ENCODE peak calls at places on chromosomes 1 and 21, in six cellular contexts. G is adrenal gland, T is esophagus squamous epithelium, I is endothelial cell of umbilical vein, J is K562, U is IMR-90. Y is an unnamed sample. For H3K4me1, the result is how much of the 10 kb centered on the place peaks cover.

GRCh38 chr1:183353597-183353996 is 64.6 kb downstream of the NMNAT2 start:
- DNase-seq in T (no peak), J (no peak), U (no peak), G (no peak), I (no peak), Y (no peak)

GRCh38 chr1:223547316-223548114 is 118.0 kb downstream of the CAPN8 start:
- DNase-seq in J (no peak), T (no peak), G (no peak), U (no peak), I (no peak), Y (no peak)

GRCh38 chr1:30735124-30735523 is 11.7 kb upstream of the MATN1 start:
- DNase-seq in T (no peak), I (no peak), G (no peak), J (no peak), U (no peak), Y (peak)

GRCh38 chr1:94109478-94109877 is 11.5 kb downstream of the ABCA4 start:
- DNase-seq in T (no peak), I (no peak), J (no peak), U (no peak), G (no peak), Y (no peak)

GRCh38 chr1:233445737-233446136 is 118.2 kb downstream of the MAP3K21 start:
- DNase-seq in I (no peak), T (no peak), J (no peak), U (no peak), G (no peak), Y (no peak)

GRCh38 chr1:218524526-218524925 is 179.4 kb downstream of the TGFB2 start:
- DNase-seq in T (no peak), I (no peak), G (no peak), U (peak), J (no peak), Y (peak)

GRCh38 chr1:217140041-217140901 is 417.0 kb upstream of the ESRRG start:
- DNase-seq in I (no peak), J (no peak), U (no peak), T (no peak), G (no peak), Y (peak)

GRCh38 chr1:194474701-194475100 is 1288.3 kb upstream of the B3GALT2 start:
- DNase-seq in I (no peak), T (no peak), J (no peak), G (no peak), U (no peak), Y (no peak)

GRCh38 chr1:44849575-44850132 is 6.6 kb upstream of the PTCH2 start:
- DNase-seq in I (no peak), U (peak), J (no peak), T (no peak), G (no peak), Y (no peak)

GRCh38 chr1:168042362-168042761 is 94.4 kb downstream of the GPR161 start:
- DNase-seq in T (no peak), G (no peak), I (no peak), U (no peak), J (no peak), Y (no peak)

GRCh38 chr21:37338671-37339526 is 27.7 kb upstream of the DYRK1A start:
- DNase-seq in I (peak), J (peak), G (peak), T (no peak), U (peak), Y (no peak)

GRCh38 chr1:16015960-16016901 is 1.6 kb downstream of the HSPB7 start:
- DNase-seq in T (no peak), I (no peak), G (peak), J (no peak), U (no peak), Y (no peak)

GRCh38 chr1:81695741-81696140 is 105.0 kb upstream of the ADGRL2 start:
- DNase-seq in G (peak), I (peak), J (no peak), T (no peak), U (peak), Y (no peak)

GRCh38 chr21:27268290-27268689 is 301.4 kb upstream of the ADAMTS5 start:
- DNase-seq in I (no peak), J (no peak), T (no peak), G (no peak), U (peak), Y (no peak)

GRCh38 chr1:89553195-89553584 is 28.6 kb downstream of the LRRC8B start:
- DNase-seq in T (no peak), G (no peak), J (no peak), I (no peak), U (no peak), Y (no peak)

GRCh38 chr21:41349607-41350390 is 12.0 kb upstream of the MX2 start:
- DNase-seq in T (no peak), G (no peak), I (no peak), J (no peak), U (no peak), Y (no peak)

GRCh38 chr1:84611796-84612195 is 37.6 kb upstream of the CTBS start:
- DNase-seq in G (no peak), J (no peak), T (no peak), U (peak), I (peak), Y (no peak)

GRCh38 chr1:207002731-207003146 is 29.8 kb downstream of the C1orf116 start:
- DNase-seq in G (no peak), T (no peak), I (no peak), U (peak), J (no peak), Y (no peak)

GRCh38 chr1:203682401-203683383 is 56.1 kb downstream of the ATP2B4 start:
- DNase-seq in G (no peak), U (peak), I (peak), J (peak), T (no peak), Y (no peak)

GRCh38 chr1:160064746-160065145 is 5.2 kb downstream of the KCNJ10 start:
- DNase-seq in G (no peak), J (no peak), I (no peak), T (no peak), U (no peak), Y (no peak)

GRCh38 chr1:189431437-189431836 is 1046.2 kb downstream of the BRINP3 start:
- DNase-seq in U (peak), I (no peak), J (no peak), T (no peak), G (no peak), Y (no peak)

GRCh38 chr1:241225741-241226140 is 131.3 kb downstream of the RGS7 start:
- DNase-seq in J (no peak), U (no peak), T (no peak), G (no peak), I (no peak), Y (peak)

GRCh38 chr1:37792943-37793686 is 532 bp upstream of the MANEAL start:
- DNase-seq in U (no peak), J (no peak), G (no peak), I (no peak), T (no peak), Y (no peak)

GRCh38 chr1:52976183-52977035 is 49.3 kb downstream of the SCP2 start:
- DNase-seq in U (no peak), G (no peak), J (peak), T (no peak), I (no peak), Y (no peak)

GRCh38 chr1:11893907-11894251 is 32.3 kb downstream of the KIAA2013 start:
- DNase-seq in G (peak), J (peak), T (no peak), I (peak), U (peak), Y (peak)

GRCh38 chr1:108708726-108709660 is 3.7 kb upstream of the FNDC7 start:
- DNase-seq in G (peak), T (no peak), U (no peak), J (peak), I (no peak), Y (no peak)

GRCh38 chr1:153404768-153405167 is 11.6 kb upstream of the S100A7A start:
- DNase-seq in U (no peak), G (peak), T (no peak), I (no peak), J (peak), Y (peak)

GRCh38 chr1:243628476-243628907 is 221.6 kb downstream of the AKT3 start:
- DNase-seq in J (no peak), T (no peak), G (no peak), I (no peak), U (peak), Y (no peak)

GRCh38 chr21:42724226-42724920 is 71.0 kb downstream of the PDE9A start:
- DNase-seq in J (no peak), G (peak), U (peak), I (peak), T (no peak), Y (no peak)

GRCh38 chr1:31421404-31422040 is 8.5 kb downstream of the SERINC2 start:
- DNase-seq in T (no peak), I (no peak), J (no peak), G (no peak), U (peak), Y (no peak)

GRCh38 chr1:211543003-211543402 is 36.0 kb downstream of the SLC30A1 start:
- DNase-seq in J (no peak), U (no peak), I (no peak), G (no peak), T (no peak), Y (no peak)

DNA sequence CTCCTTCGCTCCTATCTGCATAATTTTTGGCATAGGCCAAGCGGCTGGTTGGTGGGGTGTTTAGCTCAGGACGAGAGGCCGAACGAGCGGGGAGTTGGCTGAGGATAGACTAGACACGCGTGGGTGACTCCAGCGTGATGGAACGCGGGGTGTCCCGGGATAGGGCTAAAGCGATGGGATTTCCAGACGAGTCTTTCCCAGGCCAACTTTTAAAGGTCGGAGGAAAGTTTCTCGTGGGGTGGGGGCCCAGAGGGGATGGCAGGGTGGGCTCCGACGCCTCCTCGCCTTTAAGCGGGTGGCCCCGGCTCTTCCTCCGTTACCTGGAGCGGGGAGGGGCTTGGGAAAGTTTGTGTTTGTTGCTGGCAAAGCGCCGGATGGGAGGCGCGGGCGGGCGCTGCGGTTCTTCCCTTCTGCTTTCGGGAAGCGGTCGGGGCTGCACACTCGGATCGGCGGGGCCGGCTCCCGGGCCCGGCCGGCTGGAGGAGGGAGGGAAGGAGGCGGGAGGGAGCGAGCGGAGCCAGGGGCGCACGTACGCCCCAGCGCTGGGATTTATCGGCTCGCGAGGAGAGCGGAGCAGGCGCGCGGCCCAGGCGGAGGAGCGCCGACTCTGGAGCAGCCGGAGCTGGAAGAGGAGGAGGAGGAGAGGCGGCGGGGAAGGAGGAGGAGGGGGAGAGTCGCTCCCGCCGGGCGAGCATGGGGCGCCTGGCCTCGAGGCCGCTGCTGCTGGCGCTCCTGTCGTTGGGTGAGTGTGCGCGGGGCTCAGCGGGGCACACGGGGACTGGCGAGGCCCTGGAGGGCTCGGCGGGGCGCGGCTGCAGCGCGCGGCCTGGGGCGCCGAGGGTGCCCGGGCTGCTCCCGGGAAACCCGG is at the start of gene PTGFRN:
- DNase-seq in T (no peak), I (peak), G (peak), J (peak), U (peak), Y (peak)
- H3K4me1 ChIP-seq in T (under half), I (under half), G (under half), J (under half), U (under half), Y (under half)

GRCh38 chr1:151145158-151146071 is 1.0 kb downstream of the SEMA6C start:
- DNase-seq in U (no peak), G (no peak), T (no peak), I (peak), J (no peak), Y (peak)

GRCh38 chr1:151147132-151147503 is 687 bp upstream of the SEMA6C start:
- DNase-seq in U (peak), G (peak), I (peak), T (no peak), J (no peak), Y (no peak)

GRCh38 chr1:151147685-151148084 is 1.3 kb upstream of the SEMA6C start:
- DNase-seq in J (no peak), G (no peak), I (no peak), T (no peak), U (no peak), Y (no peak)

GRCh38 chr1:151146072-151146415 is 387 bp downstream of the SEMA6C start:
- DNase-seq in I (peak), J (no peak), U (no peak), G (no peak), T (no peak), Y (no peak)

DNA sequence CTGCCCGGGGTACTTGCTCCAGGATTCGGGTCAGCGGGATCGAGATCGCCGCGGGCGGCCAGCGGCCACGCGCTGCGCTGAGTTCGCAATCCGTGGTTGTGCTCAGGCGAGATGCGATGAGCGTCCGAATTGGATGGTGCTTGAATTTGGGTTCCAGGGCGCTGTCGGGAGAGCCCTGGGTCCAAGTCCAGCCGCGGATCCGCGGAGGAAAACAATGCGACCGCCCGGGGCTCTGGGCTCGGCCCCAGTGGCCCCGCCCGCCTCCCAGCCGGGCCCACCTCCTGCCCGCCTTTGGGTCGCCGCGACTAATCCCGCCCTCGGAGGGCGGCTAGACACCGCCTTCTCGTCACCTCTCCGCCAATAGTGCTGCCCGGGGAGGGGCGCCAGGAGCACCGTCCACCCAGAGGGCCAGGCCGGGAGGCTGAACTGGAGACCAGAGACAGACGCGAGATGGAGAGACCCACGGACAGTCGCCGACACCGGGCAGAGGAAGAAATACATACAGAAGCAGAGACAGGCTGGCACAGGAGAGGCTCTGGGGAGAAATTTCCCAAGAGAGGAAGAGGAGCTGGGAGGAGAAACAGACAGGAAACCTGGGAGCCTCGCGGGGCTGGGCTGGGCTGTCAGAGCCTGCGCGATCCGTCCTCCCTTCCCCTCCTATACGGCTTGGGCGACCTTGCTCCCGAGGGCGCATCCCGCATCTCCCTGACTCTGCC is at the start of gene SEMA6C:
- DNase-seq in U (peak), T (peak), G (peak), I (peak), J (peak), Y (peak)
- TF ChIP-seq POLR2A in U (peak), T (peak), G (peak), I (peak), J (peak), Y (peak)

DNA sequence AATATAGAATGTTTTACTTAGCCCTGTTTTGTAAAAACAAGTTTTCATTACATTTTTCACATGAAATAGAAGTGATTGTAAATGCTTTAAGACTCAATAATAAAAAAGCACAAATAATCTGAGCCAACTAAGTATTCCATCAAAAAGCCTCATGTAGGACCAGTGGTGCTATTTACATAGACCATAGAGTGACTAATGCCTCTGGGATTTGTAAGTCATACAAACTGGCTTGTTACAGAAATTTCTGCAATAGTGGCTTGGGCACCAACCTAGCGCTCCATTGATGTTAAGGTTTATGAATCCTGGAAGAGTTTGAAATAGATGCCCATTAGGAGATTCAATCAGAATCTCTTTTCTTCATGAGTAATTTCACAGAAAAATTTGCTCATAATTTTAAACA is 31.9 kb downstream of the ZMYM1 start:
- DNase-seq in G (no peak), J (no peak), I (no peak), T (no peak), U (peak), Y (no peak)
- H3K4me1 ChIP-seq in G (under half), J (under half), I (under half), T (under half), U (under half), Y (under half)

DNA sequence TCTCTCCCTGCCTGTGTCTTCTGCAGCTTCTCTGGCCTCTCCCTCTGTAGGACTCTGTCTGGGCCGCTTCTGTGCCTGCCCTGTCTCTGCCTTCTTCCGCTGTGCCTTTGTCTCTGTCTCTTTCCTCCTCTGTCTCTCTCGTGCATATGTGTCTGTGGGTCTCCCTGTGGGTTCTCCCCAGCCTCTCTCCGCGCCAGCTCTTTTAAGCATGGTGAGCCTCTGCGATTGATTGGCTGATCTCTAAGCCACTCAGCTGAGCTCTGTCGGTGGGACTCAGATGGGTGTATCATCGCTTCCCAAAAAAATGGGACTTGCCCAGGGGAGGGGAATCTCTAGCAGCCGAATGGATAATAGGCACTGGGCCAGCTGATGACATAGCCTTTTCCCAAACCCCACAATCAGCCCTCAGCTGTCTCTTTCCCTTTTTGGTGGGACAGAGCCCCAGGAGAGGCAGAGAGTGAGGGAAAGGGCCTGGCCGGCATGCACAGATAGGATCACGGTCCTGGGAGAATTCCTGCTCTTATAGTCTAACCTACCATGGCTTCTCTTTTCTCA is at the start of gene ADAMTS4:
- DNase-seq in J (no peak), U (peak), T (no peak), G (peak), I (peak), Y (no peak)
- TF ChIP-seq POLR2A in J (peak), U (peak), T (peak), G (peak), I (peak), Y (no peak)

DNA sequence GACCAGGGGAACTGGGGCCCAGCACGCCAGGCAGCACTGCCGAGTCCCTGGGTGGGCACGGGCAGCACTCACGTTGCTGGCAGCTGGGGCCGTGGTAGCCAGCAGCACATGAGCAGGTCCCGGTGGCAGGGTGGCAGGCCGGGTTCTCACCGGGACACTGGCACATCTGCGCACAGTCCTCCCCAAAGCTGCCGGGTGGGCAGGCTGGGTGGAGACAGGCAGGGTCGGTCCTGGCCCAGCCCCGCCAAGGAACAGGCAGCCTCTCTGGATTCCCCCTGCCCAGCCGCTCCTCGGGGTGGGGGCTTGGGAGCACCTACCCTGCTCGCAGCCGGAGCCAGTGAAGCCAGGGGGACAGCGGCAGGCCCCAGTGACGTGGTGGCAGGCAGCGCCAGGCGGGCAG is 42.5 kb downstream of the ARHGEF16 start:
- DNase-seq in I (no peak), J (no peak), T (no peak), U (no peak), G (no peak), Y (no peak)
- H3K4me1 ChIP-seq in I (under half), J (half or more), T (under half), U (under half), G (under half), Y (under half)

GRCh38 chr1:67988066-67988465 is 62.4 kb downstream of the DIRAS3 start:
- DNase-seq in U (no peak), T (no peak), J (no peak), G (no peak), I (no peak), Y (no peak)

GRCh38 chr1:67983867-67984266 is 66.6 kb downstream of the DIRAS3 start:
- DNase-seq in G (no peak), T (no peak), J (no peak), U (no peak), I (no peak), Y (no peak)

GRCh38 chr1:67987046-67987799 is 63.2 kb downstream of the DIRAS3 start:
- DNase-seq in U (peak), I (no peak), T (no peak), G (peak), J (no peak), Y (no peak)
- TF ChIP-seq POLR2A in U (no peak), I (no peak), T (no peak), G (no peak), J (no peak), Y (no peak)